ENCODE peak calls at places on chromosome 3, in eight cellular contexts. A is stimulated activated CD8-positive, alpha-beta memory T cell treated with anti-CD3 and anti-CD28 coated beads, Interleukin-12 subunit alpha, Interleukin-12 subunit beta, amount 100 ng/mL, for 1 hour; D is body of pancreas; R is AG04450; M is psoas muscle; B is activated T-cell treated with anti-CD3 and anti-CD28 coated beads, Interleukin-2, amount 50 U/mL, for 1 hour; X is DMS 273 treated with DMSO at 0.1 percent for 48 hours; C is caudate nucleus. O is an unnamed sample.

GRCh38 chr3:81743096-81744025 is 18.1 kb downstream of the GBE1 start:
- DNase-seq in R (peak; percentile 91), C (no peak), X (peak; percentile 16), A (no peak), M (no peak), D (peak; percentile 58), B (no peak), O (no peak)

GRCh38 chr3:90221900-90222299 is 1114.5 kb downstream of the EPHA3 start:
- DNase-seq in B (no peak), C (no peak), M (no peak), A (no peak), D (no peak), R (no peak), X (no peak), O (no peak)

GRCh38 chr3:39900462-39901002 is 91.1 kb downstream of the MYRIP start:
- DNase-seq in M (no peak), A (no peak), C (no peak), B (no peak), D (no peak), X (no peak), R (no peak), O (no peak)

GRCh38 chr3:81837071-81837593 is 75.7 kb upstream of the GBE1 start:
- DNase-seq in A (no peak), D (no peak), C (no peak), X (no peak), B (no peak), R (no peak), M (no peak), O (no peak)

GRCh38 chr3:100103558-100104441 is 10.5 kb downstream of the FILIP1L start:
- DNase-seq in C (no peak), A (no peak), D (peak; percentile 49), X (peak; percentile 23), B (no peak), R (peak; percentile 72), M (no peak), O (no peak)

GRCh38 chr3:53890726-53891499 is 746 bp downstream of the SELENOK start:
- DNase-seq in R (no peak), D (peak; percentile 54), B (peak; percentile 52), X (no peak), M (no peak), C (no peak), A (peak; percentile 30), O (no peak)

GRCh38 chr3:70728311-70728710 is 415.9 kb upstream of the MDFIC2 start:
- DNase-seq in A (no peak), B (no peak), X (no peak), M (no peak), R (no peak), C (no peak), D (no peak), O (no peak)

GRCh38 chr3:23320586-23321570 is 117.8 kb downstream of the UBE2E2 start:
- DNase-seq in B (no peak), D (no peak), M (no peak), A (no peak), R (no peak), C (no peak), X (no peak), O (no peak)

GRCh38 chr3:39937315-39937714 is 127.9 kb downstream of the MYRIP start:
- DNase-seq in C (no peak), R (no peak), B (no peak), M (no peak), X (no peak), D (peak; percentile 28), A (no peak), O (no peak)

GRCh38 chr3:42213417-42213816 is 52.6 kb downstream of the CCK start:
- DNase-seq in X (no peak), M (no peak), A (no peak), R (no peak), C (no peak), B (no peak), D (no peak), O (no peak)

GRCh38 chr3:67526246-67526645 is 128.2 kb downstream of the SUCLG2 start:
- DNase-seq in B (no peak), X (no peak), A (no peak), M (no peak), R (peak; percentile 80), D (no peak), C (no peak), O (no peak)

GRCh38 chr3:158531334-158531733 is 39.7 kb upstream of the MLF1 start:
- DNase-seq in R (no peak), B (no peak), M (no peak), C (no peak), A (no peak), D (no peak), X (no peak), O (no peak)

GRCh38 chr3:144107923-144108322 is 136.3 kb downstream of the DIPK2A start:
- DNase-seq in C (no peak), X (peak; percentile 41), M (no peak), B (no peak), A (no peak), D (no peak), R (no peak), O (no peak)

GRCh38 chr3:186214670-186215069 is 105.8 kb upstream of the ETV5 start:
- DNase-seq in C (no peak), A (no peak), X (no peak), M (no peak), R (no peak), B (no peak), D (no peak), O (no peak)

GRCh38 chr3:168025076-168025475 is 70.6 kb downstream of the GOLIM4 start:
- DNase-seq in A (no peak), X (no peak), D (no peak), C (no peak), M (no peak), R (no peak), B (no peak), O (no peak)

GRCh38 chr3:99614768-99615167 is 23.6 kb upstream of the COL8A1 start:
- DNase-seq in X (no peak), M (no peak), C (no peak), R (no peak), A (no peak), D (no peak), B (no peak), O (no peak)

GRCh38 chr3:57646723-57647122 is 46.2 kb downstream of the DENND6A start:
- DNase-seq in A (no peak), B (no peak), M (no peak), X (no peak), D (no peak), C (no peak), R (no peak), O (no peak)

GRCh38 chr3:117495620-117496019 is 786.0 kb downstream of the TUSC7 start:
- DNase-seq in X (no peak), C (no peak), B (no peak), A (no peak), R (no peak), D (no peak), M (no peak), O (no peak)

GRCh38 chr3:32686713-32687112 is 1.7 kb downstream of the CNOT10 start:
- DNase-seq in B (no peak), D (no peak), R (no peak), X (no peak), A (no peak), M (no peak), C (no peak), O (no peak)

GRCh38 chr3:8576841-8577553 is 67.6 kb downstream of the SSUH2 start:
- DNase-seq in A (no peak), D (no peak), X (no peak), C (no peak), B (no peak), R (peak; percentile 91), M (no peak), O (no peak)

GRCh38 chr3:25297667-25298585 is 130.1 kb upstream of the RARB start:
- DNase-seq in M (no peak), D (no peak), C (no peak), R (no peak), A (no peak), B (no peak), X (no peak), O (no peak)

GRCh38 chr3:149626671-149627070 is 31.2 kb downstream of the WWTR1 start:
- DNase-seq in C (no peak), X (no peak), A (no peak), B (no peak), D (no peak), M (no peak), R (no peak), O (no peak)

GRCh38 chr3:174863488-174863887 is 4.4 kb downstream of the NAALADL2 start:
- DNase-seq in M (no peak), R (no peak), D (no peak), X (no peak), B (no peak), C (no peak), A (no peak), O (no peak)

GRCh38 chr3:39011191-39011736 is 40.5 kb downstream of the SCN11A start:
- DNase-seq in D (no peak), C (no peak), M (no peak), B (no peak), X (no peak), R (no peak), A (no peak), O (no peak)

GRCh38 chr3:12796171-12797123 is at the start of gene CAND2:
- DNase-seq in R (no peak), D (peak; percentile 57), X (no peak), M (peak; percentile 83), C (no peak), A (no peak), B (peak; percentile 58), O (peak; percentile 82)

GRCh38 chr3:8458235-8458634 is 43.4 kb upstream of the LMCD1 start:
- DNase-seq in R (no peak), C (no peak), X (no peak), A (no peak), B (no peak), D (no peak), M (no peak), O (no peak)

GRCh38 chr3:187852842-187853727 is 107.8 kb upstream of the BCL6 start:
- DNase-seq in M (no peak), D (no peak), B (no peak), X (no peak), A (no peak), C (no peak), R (no peak), O (no peak)

GRCh38 chr3:12440927-12441326 is 43.4 kb upstream of the TSEN2 start:
- DNase-seq in M (peak; percentile 54), A (no peak), C (no peak), D (no peak), R (peak; percentile 21), B (no peak), X (no peak), O (peak; percentile 70)

GRCh38 chr3:101642441-101642840 is 34.5 kb downstream of the ZBTB11 start:
- DNase-seq in M (no peak), A (no peak), B (no peak), X (no peak), R (no peak), C (no peak), D (no peak), O (no peak)

GRCh38 chr3:127363171-127363570 is 75.3 kb upstream of the PRR20G start:
- DNase-seq in A (no peak), B (no peak), R (no peak), D (no peak), X (no peak), C (no peak), M (no peak), O (no peak)

GRCh38 chr3:115062009-115062408 is 85.1 kb downstream of the ZBTB20 start:
- DNase-seq in M (no peak), X (no peak), C (peak; percentile 35), A (no peak), B (no peak), D (peak; percentile 29), R (no peak), O (peak; percentile 55)